ENCODE peak calls at places on chromosomes 1 and 21, in six cellular contexts. F is thoracic aorta, B is Caki2, Y is caudate nucleus, T is progenitor cell of endocrine pancreas, J is ovary. X is an unnamed sample.

GRCh38 chr1:203039609-203040517 is 13.6 kb downstream of the PPFIA4 start:
- DNase-seq in F (no peak), B (no peak), Y (no peak), T (no peak), J (no peak), X (no peak)

GRCh38 chr1:228271701-228272251 is 63.9 kb downstream of the OBSCN start:
- DNase-seq in F (no peak), B (no peak), Y (no peak), T (peak), J (no peak), X (no peak)

GRCh38 chr1:229596961-229597699 is 28.8 kb downstream of the TAF5L start:
- DNase-seq in F (peak), B (no peak), Y (no peak), T (no peak), J (no peak), X (no peak)

GRCh38 chr1:155186266-155186954 is 12.8 kb downstream of the TRIM46 start:
- DNase-seq in F (no peak), B (no peak), Y (no peak), T (no peak), J (no peak), X (no peak)

GRCh38 chr21:42343101-42343500 is 7.7 kb downstream of the TFF2 start:
- DNase-seq in F (no peak), B (no peak), Y (no peak), T (no peak), J (no peak), X (no peak)

GRCh38 chr1:214899908-214900470 is 182.5 kb upstream of the KCNK2 start:
- DNase-seq in F (no peak), B (peak), Y (no peak), T (no peak), J (no peak), X (no peak)

GRCh38 chr1:193111641-193112090 is 6.5 kb upstream of the GLRX2 start:
- DNase-seq in F (no peak), B (peak), Y (no peak), T (no peak), J (peak), X (no peak)

GRCh38 chr1:233025156-233025555 is 74.7 kb downstream of the NTPCR start:
- DNase-seq in F (no peak), B (no peak), Y (no peak), T (peak), J (no peak), X (no peak)

GRCh38 chr1:228140724-228141081 is 624 bp downstream of the GUK1 start:
- DNase-seq in F (no peak), B (peak), Y (no peak), T (no peak), J (no peak), X (no peak)

GRCh38 chr1:163876546-163876945 is 554.8 kb downstream of the NUF2 start:
- DNase-seq in F (no peak), B (no peak), Y (no peak), T (no peak), J (no peak), X (no peak)

GRCh38 chr1:195608883-195609282 is 999.4 kb downstream of the KCNT2 start:
- DNase-seq in F (no peak), B (no peak), Y (no peak), T (no peak), J (no peak), X (no peak)

GRCh38 chr1:205733438-205734175 is 16.4 kb downstream of the NUCKS1 start:
- DNase-seq in F (no peak), B (no peak), Y (no peak), T (no peak), J (no peak), X (no peak)

GRCh38 chr1:29655945-29656866 is 419.9 kb downstream of the PTPRU start:
- DNase-seq in F (no peak), B (peak), Y (no peak), T (peak), J (no peak), X (no peak)

GRCh38 chr1:119345398-119345797 is 23.2 kb upstream of the HAO2 start:
- DNase-seq in F (no peak), B (no peak), Y (no peak), T (no peak), J (no peak), X (no peak)

GRCh38 chr1:234528073-234528865 is 49.3 kb upstream of the TARBP1 start:
- DNase-seq in F (no peak), B (no peak), Y (no peak), T (no peak), J (no peak), X (peak)

GRCh38 chr1:112744019-112744578 is 29.0 kb upstream of the PPM1J start:
- DNase-seq in F (no peak), B (no peak), Y (no peak), T (no peak), J (peak), X (no peak)

GRCh38 chr1:109933856-109934711 is 23.4 kb downstream of the CSF1 start:
- DNase-seq in F (no peak), B (no peak), Y (no peak), T (no peak), J (no peak), X (no peak)

GRCh38 chr1:244794071-244794470 is 41.4 kb upstream of the COX20 start:
- DNase-seq in F (no peak), B (no peak), Y (no peak), T (no peak), J (no peak), X (no peak)

GRCh38 chr1:154193821-154194220 is 1.9 kb upstream of the TPM3 start:
- DNase-seq in F (no peak), B (no peak), Y (no peak), T (no peak), J (peak), X (no peak)

GRCh38 chr1:54338479-54338878 is 67.7 kb downstream of the SSBP3 start:
- DNase-seq in F (no peak), B (no peak), Y (no peak), T (no peak), J (no peak), X (no peak)

GRCh38 chr1:111754964-111755320 is 759 bp upstream of the DDX20 start:
- DNase-seq in F (no peak), B (no peak), Y (no peak), T (no peak), J (no peak), X (no peak)

GRCh38 chr1:241423541-241424479 is 66.8 kb upstream of the RGS7 start:
- DNase-seq in F (no peak), B (peak), Y (peak), T (peak), J (no peak), X (peak)

GRCh38 chr21:32921632-32922230 is 104.0 kb upstream of the OLIG2 start:
- DNase-seq in F (no peak), B (no peak), Y (no peak), T (no peak), J (no peak), X (no peak)

GRCh38 chr1:18160290-18160942 is 52.8 kb downstream of the IGSF21 start:
- DNase-seq in F (no peak), B (no peak), Y (peak), T (no peak), J (no peak), X (peak)

GRCh38 chr1:29490204-29490934 is 254.0 kb downstream of the PTPRU start:
- DNase-seq in F (no peak), B (no peak), Y (no peak), T (no peak), J (no peak), X (no peak)

GRCh38 chr1:204408074-204408507 is 3.5 kb downstream of the PPP1R15B start:
- DNase-seq in F (peak), B (no peak), Y (peak), T (no peak), J (peak), X (peak)

GRCh38 chr1:180540697-180541594 is 17.8 kb upstream of the OVAAL start:
- DNase-seq in F (peak), B (no peak), Y (no peak), T (no peak), J (no peak), X (no peak)

GRCh38 chr1:101781437-101781836 is 215.3 kb downstream of the OLFM3 start:
- DNase-seq in F (no peak), B (no peak), Y (no peak), T (no peak), J (no peak), X (no peak)

GRCh38 chr1:119353851-119354250 is 14.7 kb upstream of the HAO2 start:
- DNase-seq in F (no peak), B (no peak), Y (no peak), T (no peak), J (no peak), X (no peak)

GRCh38 chr1:156492013-156492590 is 8.5 kb downstream of the MEF2D start:
- DNase-seq in F (no peak), B (no peak), Y (no peak), T (no peak), J (no peak), X (no peak)

GRCh38 chr1:184843732-184844495 is 89.3 kb upstream of the EDEM3 start:
- DNase-seq in F (no peak), B (peak), Y (no peak), T (no peak), J (no peak), X (no peak)

GRCh38 chr1:85450832-85451231 is 14.1 kb downstream of the DDAH1 start:
- DNase-seq in F (no peak), B (no peak), Y (no peak), T (no peak), J (no peak), X (no peak)

GRCh38 chr1:226660410-226661182 is 78.5 kb downstream of the ITPKB start:
- DNase-seq in F (no peak), B (no peak), Y (no peak), T (no peak), J (no peak), X (no peak)

X was measured in anterior cingulate cortex.